ENCODE peak calls at places on chromosome 9, in five cellular contexts. H is GM12865, E is brain microvascular endothelial cell, G is mucosa of descending colon, V is osteoblast. S is an unnamed sample.

GRCh38 chr9:2657427-2657826 is 35.8 kb downstream of the VLDLR start:
- DNase-seq in H (peak), E (no peak), G (no peak), V (no peak), S (no peak)

GRCh38 chr9:1939926-1940368 is 75.2 kb upstream of the SMARCA2 start:
- DNase-seq in H (peak), E (no peak), G (no peak), V (peak), S (no peak)

GRCh38 chr9:99485461-99485860 is 263.4 kb downstream of the SEC61B start:
- DNase-seq in H (no peak), E (peak), G (no peak), V (peak), S (no peak)

GRCh38 chr9:81635526-81636279 is 53.6 kb downstream of the TLE1 start:
- DNase-seq in H (no peak), E (no peak), G (no peak), V (no peak), S (no peak)

GRCh38 chr9:77731930-77732329 is 83.8 kb upstream of the GNA14 start:
- DNase-seq in H (peak), E (no peak), G (no peak), V (no peak), S (no peak)

GRCh38 chr9:3873818-3874217 is 348.0 kb upstream of the RFX3 start:
- DNase-seq in H (no peak), E (no peak), G (no peak), V (no peak), S (no peak)

GRCh38 chr9:124017929-124018730 is 6.6 kb downstream of the LHX2 start:
- DNase-seq in H (no peak), E (no peak), G (no peak), V (peak), S (no peak)

GRCh38 chr9:37105169-37105750 is 15.1 kb upstream of the ZCCHC7 start:
- DNase-seq in H (no peak), E (no peak), G (no peak), V (no peak), S (no peak)

GRCh38 chr9:127913682-127914081 is 3.2 kb downstream of the ST6GALNAC4 start:
- DNase-seq in H (no peak), E (no peak), G (peak), V (no peak), S (no peak)

GRCh38 chr9:117545846-117546245 is 131.0 kb upstream of the ASTN2 start:
- DNase-seq in H (no peak), E (no peak), G (no peak), V (no peak), S (no peak)
- TF ChIP-seq CTCF in H (no peak), E (no peak), G (no peak), V (no peak), S (no peak)

GRCh38 chr9:121301881-121302286 is 33.9 kb downstream of the GSN start:
- DNase-seq in H (no peak), E (no peak), G (no peak), V (no peak), S (no peak)
- H3K4me3 ChIP-seq in H (no peak), E (no peak), G (no peak), V (no peak), S (no peak)

DNA sequence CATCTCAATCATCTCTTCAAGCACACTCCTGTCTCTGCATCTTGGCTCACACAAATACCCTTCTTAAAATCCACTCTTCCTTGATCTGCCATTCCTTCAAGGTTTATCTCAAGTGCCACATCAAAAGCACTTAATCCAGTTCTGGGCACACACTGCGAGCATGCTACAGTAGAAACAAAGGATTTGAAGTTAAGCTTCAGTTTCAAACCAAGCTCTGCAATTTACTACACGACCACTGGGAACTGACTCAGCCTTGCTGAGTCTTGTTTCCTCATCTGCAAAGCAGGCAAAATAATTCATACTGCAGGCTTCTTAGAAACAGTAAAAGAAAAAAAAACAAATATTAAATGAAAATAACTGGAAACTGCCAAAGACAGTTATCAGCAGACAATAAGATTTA is 50.5 kb upstream of the CTNNAL1 start:
- DNase-seq in H (no peak), E (peak), G (no peak), V (peak), S (peak)
- TF ChIP-seq CTCF in H (no peak), E (peak), G (no peak), V (peak), S (no peak)

DNA sequence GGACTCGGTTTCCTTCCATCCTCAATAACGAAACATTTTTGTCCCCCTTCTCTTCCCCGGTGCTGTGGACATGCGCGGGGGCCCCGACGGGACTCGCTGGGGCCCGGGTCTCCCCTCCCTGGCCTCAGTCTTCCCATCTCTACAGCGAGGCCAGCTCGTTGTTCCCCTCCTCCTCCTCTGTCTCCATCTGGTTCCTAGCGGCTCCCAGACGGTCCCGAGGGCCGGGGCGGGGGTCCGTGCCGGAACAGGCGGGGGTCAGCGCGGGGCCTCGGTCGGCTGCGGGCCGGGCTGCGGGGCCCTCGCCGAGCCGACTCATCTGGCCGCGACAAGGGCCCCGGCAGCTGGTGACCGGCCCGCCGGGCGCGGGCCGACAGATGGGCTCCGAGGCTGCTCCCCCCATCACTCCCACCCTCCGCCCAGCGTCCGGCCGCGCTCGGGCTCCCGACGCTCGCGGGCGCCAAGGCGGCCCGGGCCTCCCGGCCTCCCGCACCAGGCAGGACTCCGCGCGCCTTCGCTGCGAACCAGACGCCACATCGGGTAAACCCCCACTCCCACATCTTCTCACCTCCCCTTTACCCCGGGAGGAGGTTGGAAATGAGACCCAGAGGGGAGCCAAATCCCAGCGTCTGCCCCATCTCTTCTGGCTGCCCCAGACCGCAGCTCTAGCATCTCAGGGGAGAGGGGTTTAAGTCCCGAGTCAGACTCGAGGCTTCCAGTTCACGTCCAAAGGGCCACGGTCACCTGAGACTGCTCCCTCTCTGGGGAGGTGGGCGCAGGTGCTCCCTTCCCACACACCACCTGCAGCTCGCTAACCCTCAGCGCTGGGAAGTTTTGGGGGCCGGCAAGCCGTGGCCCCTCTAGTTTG is 8.1 kb downstream of the BARHL1 start:
- DNase-seq in H (no peak), E (no peak), G (no peak), V (peak), S (no peak)
- H3K4me3 ChIP-seq in H (no peak), E (no peak), G (no peak), V (no peak), S (no peak)